ENCODE peak calls at places on chromosomes 4 and X, in six cellular contexts. C, T, J, R, K and M are unnamed samples.
A peak's percentile ranks its signal among the peaks of the same experiment; 100 is the strongest.

GRCh38 chrX:106802388-106803275 is at the start of gene TBC1D8B:
- DNase-seq in C (peak; percentile 82), T (peak; percentile 92), J (peak; percentile 96), R (peak; percentile 92), K (peak; percentile 67), M (peak; percentile 86)

GRCh38 chrX:39897741-39898097 is 200.0 kb downstream of the BCOR start:
- DNase-seq in C (no peak), T (no peak), J (no peak), R (no peak), K (no peak), M (no peak)

GRCh38 chr4:70583952-70584834 is 7.9 kb upstream of the AMBN start:
- DNase-seq in C (no peak), T (no peak), J (no peak), R (no peak), K (no peak), M (no peak)

GRCh38 chrX:49249071-49249470 is 13.8 kb downstream of the CCDC22 start:
- DNase-seq in C (no peak), T (no peak), J (no peak), R (no peak), K (no peak), M (no peak)

GRCh38 chr4:10048931-10049655 is 27.8 kb upstream of the SLC2A9 start:
- DNase-seq in C (no peak), T (no peak), J (peak; percentile 28), R (no peak), K (no peak), M (peak; percentile 85)

GRCh38 chr4:78186597-78187543 is 129.7 kb downstream of the FRAS1 start:
- DNase-seq in C (no peak), T (no peak), J (no peak), R (no peak), K (no peak), M (no peak)

GRCh38 chr4:15963001-15963451 is at the start of gene FGFBP2:
- DNase-seq in C (peak; percentile 79), T (peak; percentile 44), J (peak; percentile 77), R (peak; percentile 58), K (no peak), M (peak; percentile 40)

GRCh38 chr4:72205831-72206230 is 174.0 kb downstream of the NPFFR2 start:
- DNase-seq in C (no peak), T (no peak), J (no peak), R (no peak), K (no peak), M (no peak)

GRCh38 chr4:39502034-39502658 is 25.1 kb downstream of the UGDH start:
- DNase-seq in C (no peak), T (peak; percentile 87), J (no peak), R (peak; percentile 22), K (no peak), M (no peak)

GRCh38 chrX:153717445-153717844 is 6.7 kb downstream of the BCAP31 start:
- DNase-seq in C (no peak), T (no peak), J (no peak), R (no peak), K (no peak), M (no peak)

GRCh38 chr4:126023946-126024345 is 709.2 kb downstream of the FAT4 start:
- DNase-seq in C (no peak), T (peak; percentile 22), J (no peak), R (no peak), K (no peak), M (peak; percentile 0)

GRCh38 chr4:3659131-3659530 is 107.1 kb upstream of the ADRA2C start:
- DNase-seq in C (no peak), T (no peak), J (no peak), R (no peak), K (no peak), M (no peak)

GRCh38 chr4:95409127-95409526 is 139.6 kb downstream of the UNC5C start:
- DNase-seq in C (no peak), T (peak; percentile 18), J (no peak), R (peak; percentile 31), K (no peak), M (no peak)

GRCh38 chr4:16767251-16767650 is 131.2 kb downstream of the LDB2 start:
- DNase-seq in C (no peak), T (no peak), J (no peak), R (no peak), K (no peak), M (no peak)

GRCh38 chr4:36189511-36190226 is 54.6 kb downstream of the ARAP2 start:
- DNase-seq in C (no peak), T (no peak), J (no peak), R (no peak), K (no peak), M (no peak)

GRCh38 chrX:40808203-40808602 is 72.9 kb upstream of the MED14 start:
- DNase-seq in C (no peak), T (no peak), J (no peak), R (no peak), K (no peak), M (no peak)

GRCh38 chr4:20370284-20370683 is 118.6 kb downstream of the SLIT2 start:
- DNase-seq in C (no peak), T (peak; percentile 85), J (no peak), R (peak; percentile 29), K (no peak), M (no peak)

GRCh38 chrX:55210931-55211677 is 9.0 kb upstream of the PAGE5 start:
- DNase-seq in C (no peak), T (no peak), J (no peak), R (no peak), K (no peak), M (no peak)

GRCh38 chr4:177427097-177427665 is 15.1 kb downstream of the AGA start:
- DNase-seq in C (no peak), T (peak; percentile 75), J (no peak), R (peak; percentile 26), K (no peak), M (peak; percentile 54)

GRCh38 chr4:95013236-95013635 is 255.5 kb downstream of the BMPR1B start:
- DNase-seq in C (no peak), T (no peak), J (no peak), R (no peak), K (no peak), M (peak; percentile 72)

GRCh38 chr4:169621754-169622481 is 1.5 kb downstream of the CLCN3 start:
- DNase-seq in C (no peak), T (peak; percentile 90), J (no peak), R (peak; percentile 94), K (no peak), M (no peak)

GRCh38 chrX:17527135-17527701 is 152.2 kb downstream of the NHS start:
- DNase-seq in C (no peak), T (peak; percentile 35), J (no peak), R (peak; percentile 30), K (no peak), M (no peak)

GRCh38 chr4:26529479-26529878 is 39.2 kb upstream of the CCKAR start:
- DNase-seq in C (no peak), T (no peak), J (no peak), R (no peak), K (no peak), M (no peak)

GRCh38 chr4:147388016-147388415 is 92.9 kb upstream of the EDNRA start:
- DNase-seq in C (no peak), T (peak; percentile 50), J (no peak), R (no peak), K (no peak), M (no peak)

GRCh38 chr4:165208741-165209388 is 1.5 kb downstream of the KLHL2 start:
- DNase-seq in C (no peak), T (no peak), J (no peak), R (no peak), K (no peak), M (no peak)

GRCh38 chr4:25484243-25484721 is 107.2 kb downstream of the ANAPC4 start:
- DNase-seq in C (no peak), T (no peak), J (peak; percentile 6), R (no peak), K (no peak), M (no peak)

GRCh38 chr4:119559044-119559647 is 69.5 kb downstream of the PDE5A start:
- DNase-seq in C (no peak), T (peak; percentile 57), J (peak; percentile 51), R (peak; percentile 70), K (no peak), M (peak; percentile 82)

GRCh38 chr4:185011408-185011807 is 6.9 kb upstream of the HELT start:
- DNase-seq in C (peak; percentile 71), T (no peak), J (peak; percentile 52), R (peak; percentile 10), K (no peak), M (peak; percentile 11)

GRCh38 chr4:8369426-8370105 is 71.0 kb downstream of the ACOX3 start:
- DNase-seq in C (no peak), T (no peak), J (no peak), R (no peak), K (no peak), M (no peak)

GRCh38 chrX:119235872-119236598 is at the start of gene PGRMC1:
- DNase-seq in C (peak; percentile 87), T (peak; percentile 64), J (peak; percentile 86), R (peak; percentile 80), K (peak; percentile 73), M (peak; percentile 79)

GRCh38 chrX:119236599-119237525 is 777 bp downstream of the PGRMC1 start:
- DNase-seq in C (no peak), T (peak; percentile 74), J (peak; percentile 26), R (peak; percentile 71), K (no peak), M (no peak)

GRCh38 chrX:119240356-119240755 is 4.3 kb downstream of the PGRMC1 start:
- DNase-seq in C (no peak), T (peak; percentile 75), J (no peak), R (no peak), K (no peak), M (no peak)

GRCh38 chrX:119237526-119238035 is 1.5 kb downstream of the PGRMC1 start:
- DNase-seq in C (no peak), T (no peak), J (peak; percentile 49), R (no peak), K (no peak), M (no peak)

GRCh38 chrX:119238557-119238956 is 2.5 kb downstream of the PGRMC1 start:
- DNase-seq in C (no peak), T (peak; percentile 39), J (no peak), R (peak; percentile 16), K (no peak), M (peak; percentile 39)
- H4K8ac ChIP-seq in C (no peak overlapping the region), T (no peak overlapping the region), J (no peak overlapping the region), R (no peak overlapping the region), K (no peak overlapping the region), M (no peak overlapping the region)

GRCh38 chr4:173332963-173333657 is 1.0 kb downstream of the HMGB2 start:
- DNase-seq in C (no peak), T (peak; percentile 1), J (peak; percentile 28), R (peak; percentile 28), K (no peak), M (peak; percentile 0)
- H4K8ac ChIP-seq in C (no peak overlapping the region), T (peak overlapping the region; percentile 11), J (no peak overlapping the region), R (no peak overlapping the region), K (no peak overlapping the region), M (no peak overlapping the region)

GRCh38 chr4:122948671-122949070 is 26.3 kb upstream of the NUDT6 start:
- DNase-seq in C (no peak), T (no peak), J (no peak), R (no peak), K (no peak), M (peak; percentile 82)
- H4K8ac ChIP-seq in C (no peak overlapping the region), T (no peak overlapping the region), J (no peak overlapping the region), R (no peak overlapping the region), K (no peak overlapping the region), M (no peak overlapping the region)

GRCh38 chrX:334331-334891 is 15.8 kb upstream of the GTPBP6 start:
- DNase-seq in C (no peak), T (no peak), J (no peak), R (no peak), K (no peak), M (no peak)
- H4K8ac ChIP-seq in C (no peak overlapping the region), T (no peak overlapping the region), J (no peak overlapping the region), R (no peak overlapping the region), K (no peak overlapping the region), M (no peak overlapping the region)

GRCh38 chr4:6008092-6008551 is 10.1 kb downstream of the C4orf50 start:
- DNase-seq in C (peak; percentile 76), T (no peak), J (peak; percentile 49), R (no peak), K (no peak), M (no peak)
- H4K8ac ChIP-seq in C (no peak overlapping the region), T (no peak overlapping the region), J (no peak overlapping the region), R (no peak overlapping the region), K (no peak overlapping the region), M (no peak overlapping the region)